ENCODE peak calls at places on chromosomes 6 and 20, in four cellular contexts. One of them, this sample, is unnamed.

GRCh38 chr6:30013296-30013922 is 47.7 kb upstream of the POLR1H start:
- DNase-seq in GM12878: no peak
- DNase-seq in IMR-90: no peak
- DNase-seq in K562: peak
- DNase-seq in this sample: no peak

GRCh38 chr6:81557811-81558210 is 194.7 kb downstream of the TENT5A start:
- DNase-seq in GM12878: no peak
- DNase-seq in IMR-90: no peak
- DNase-seq in K562: no peak
- DNase-seq in this sample: no peak

GRCh38 chr6:36788186-36788585 is 51.1 kb downstream of the CPNE5 start:
- DNase-seq in GM12878: no peak
- DNase-seq in IMR-90: no peak
- DNase-seq in K562: no peak
- DNase-seq in this sample: no peak

GRCh38 chr20:56781108-56781739 is 152.1 kb downstream of the TFAP2C start:
- DNase-seq in GM12878: no peak
- DNase-seq in IMR-90: no peak
- DNase-seq in K562: no peak
- DNase-seq in this sample: peak

GRCh38 chr6:112503210-112503609 is 156.1 kb downstream of the RFPL4B start:
- DNase-seq in GM12878: no peak
- DNase-seq in IMR-90: no peak
- DNase-seq in K562: no peak
- DNase-seq in this sample: no peak

GRCh38 chr6:119310486-119311036 is 39.0 kb downstream of the MAN1A1 start:
- DNase-seq in GM12878: no peak
- DNase-seq in IMR-90: peak
- DNase-seq in K562: no peak
- DNase-seq in this sample: no peak

GRCh38 chr20:16662462-16662861 is 67.4 kb upstream of the SNRPB2 start:
- DNase-seq in GM12878: no peak
- DNase-seq in IMR-90: no peak
- DNase-seq in K562: no peak
- DNase-seq in this sample: no peak

GRCh38 chr6:71527831-71528377 is 239.3 kb downstream of the OGFRL1 start:
- DNase-seq in GM12878: no peak
- DNase-seq in IMR-90: peak
- DNase-seq in K562: no peak
- DNase-seq in this sample: no peak

GRCh38 chr6:14441371-14441781 is 323.8 kb downstream of the CD83 start:
- DNase-seq in GM12878: no peak
- DNase-seq in IMR-90: peak
- DNase-seq in K562: no peak
- DNase-seq in this sample: no peak

GRCh38 chr6:106422551-106422950 is 62.0 kb downstream of the CRYBG1 start:
- DNase-seq in GM12878: no peak
- DNase-seq in IMR-90: no peak
- DNase-seq in K562: no peak
- DNase-seq in this sample: no peak

GRCh38 chr6:33419580-33420492 is at the start of gene SYNGAP1:
- DNase-seq in GM12878: no peak
- DNase-seq in IMR-90: peak
- DNase-seq in K562: no peak
- DNase-seq in this sample: no peak

GRCh38 chr6:24858154-24858801 is 59.6 kb upstream of the ARMH2 start:
- DNase-seq in GM12878: peak
- DNase-seq in IMR-90: no peak
- DNase-seq in K562: no peak
- DNase-seq in this sample: no peak

GRCh38 chr6:170110201-170111140 is 180.4 kb downstream of the DLL1 start:
- DNase-seq in GM12878: no peak
- DNase-seq in IMR-90: no peak
- DNase-seq in K562: no peak
- DNase-seq in this sample: no peak

GRCh38 chr20:17995967-17996819 is 27.4 kb downstream of the MGME1 start:
- DNase-seq in GM12878: no peak
- DNase-seq in IMR-90: peak
- DNase-seq in K562: peak
- DNase-seq in this sample: peak

GRCh38 chr20:10466325-10466724 is 31.2 kb downstream of the SLX4IP start:
- DNase-seq in GM12878: no peak
- DNase-seq in IMR-90: peak
- DNase-seq in K562: no peak
- DNase-seq in this sample: no peak

GRCh38 chr6:683742-684440 is 9.0 kb downstream of the EXOC2 start:
- DNase-seq in GM12878: no peak
- DNase-seq in IMR-90: peak
- DNase-seq in K562: peak
- DNase-seq in this sample: no peak

GRCh38 chr6:161091972-161092701 is 100.6 kb downstream of the MAP3K4 start:
- DNase-seq in GM12878: no peak
- DNase-seq in IMR-90: peak
- DNase-seq in K562: no peak
- DNase-seq in this sample: no peak

GRCh38 chr6:10099086-10099499 is 315.8 kb downstream of the TFAP2A start:
- DNase-seq in GM12878: no peak
- DNase-seq in IMR-90: no peak
- DNase-seq in K562: no peak
- DNase-seq in this sample: no peak

GRCh38 chr20:14245368-14245970 is 91.9 kb downstream of the FLRT3 start:
- DNase-seq in GM12878: no peak
- DNase-seq in IMR-90: peak
- DNase-seq in K562: no peak
- DNase-seq in this sample: no peak

GRCh38 chr20:53880108-53880641 is 190.2 kb downstream of the BCAS1 start:
- DNase-seq in GM12878: no peak
- DNase-seq in IMR-90: no peak
- DNase-seq in K562: no peak
- DNase-seq in this sample: no peak

GRCh38 chr20:53881362-53881761 is 189.0 kb downstream of the BCAS1 start:
- DNase-seq in GM12878: no peak
- DNase-seq in IMR-90: no peak
- DNase-seq in K562: no peak
- DNase-seq in this sample: no peak

GRCh38 chr20:53879048-53879684 is 191.2 kb downstream of the BCAS1 start:
- DNase-seq in GM12878: no peak
- DNase-seq in IMR-90: no peak
- DNase-seq in K562: no peak
- DNase-seq in this sample: no peak

GRCh38 chr20:53884859-53885654 is 185.3 kb downstream of the BCAS1 start:
- DNase-seq in GM12878: no peak
- DNase-seq in IMR-90: no peak
- DNase-seq in K562: no peak
- DNase-seq in this sample: no peak

DNA sequence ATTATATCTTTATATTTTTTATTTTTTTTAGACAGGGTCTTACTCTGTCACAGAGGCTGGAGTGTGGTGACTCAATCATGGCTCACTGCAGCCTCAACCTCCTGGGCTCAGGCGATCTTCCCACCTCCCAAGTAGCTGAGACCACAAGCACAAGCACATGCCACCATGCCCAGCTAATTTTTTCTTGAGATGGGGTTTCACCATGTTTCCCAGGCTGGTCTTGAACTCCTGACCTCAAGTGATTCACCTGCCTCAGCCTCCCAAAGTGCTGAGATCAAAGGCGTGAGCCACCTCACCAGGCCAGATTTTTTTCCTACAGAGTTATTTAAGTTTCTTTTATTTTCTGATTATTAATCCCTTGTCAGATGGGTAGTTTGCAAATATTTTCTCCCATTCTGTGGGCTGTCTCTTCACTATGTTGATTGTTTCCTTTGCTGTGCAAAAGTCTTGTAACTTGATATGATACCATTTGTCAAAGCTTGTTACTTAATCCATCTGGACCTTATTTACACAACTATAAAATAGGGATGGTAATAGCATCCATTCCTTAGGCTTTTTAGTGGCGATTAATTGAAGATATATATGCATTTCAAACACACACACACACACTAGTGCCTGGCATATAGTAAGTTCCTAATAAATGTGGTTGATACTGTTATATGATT is 187.2 kb downstream of the BCAS1 start:
- DNase-seq in GM12878: no peak
- DNase-seq in IMR-90: peak
- DNase-seq in K562: no peak
- DNase-seq in this sample: peak
- TF ChIP-seq ELK1 in GM12878: no peak
- TF ChIP-seq ELK1 in IMR-90: no peak
- TF ChIP-seq ELK1 in K562: no peak
- TF ChIP-seq ELK1 in this sample: no peak

GRCh38 chr6:16756660-16757270 is 4.5 kb downstream of the ATXN1 start:
- DNase-seq in GM12878: no peak
- DNase-seq in IMR-90: no peak
- DNase-seq in K562: no peak
- DNase-seq in this sample: no peak

GRCh38 chr6:16754274-16754673 is 7.0 kb downstream of the ATXN1 start:
- DNase-seq in GM12878: no peak
- DNase-seq in IMR-90: no peak
- DNase-seq in K562: no peak
- DNase-seq in this sample: no peak

GRCh38 chr6:16757332-16757731 is 3.9 kb downstream of the ATXN1 start:
- DNase-seq in GM12878: no peak
- DNase-seq in IMR-90: no peak
- DNase-seq in K562: no peak
- DNase-seq in this sample: no peak

GRCh38 chr6:16755544-16755943 is 5.7 kb downstream of the ATXN1 start:
- DNase-seq in GM12878: no peak
- DNase-seq in IMR-90: no peak
- DNase-seq in K562: no peak
- DNase-seq in this sample: no peak

GRCh38 chr6:16754864-16755263 is 6.4 kb downstream of the ATXN1 start:
- DNase-seq in GM12878: no peak
- DNase-seq in IMR-90: no peak
- DNase-seq in K562: no peak
- DNase-seq in this sample: no peak
- TF ChIP-seq ELK1 in GM12878: no peak
- TF ChIP-seq ELK1 in IMR-90: no peak
- TF ChIP-seq ELK1 in K562: no peak
- TF ChIP-seq ELK1 in this sample: no peak

GRCh38 chr20:25076201-25076600 is 5.7 kb downstream of the VSX1 start:
- DNase-seq in GM12878: no peak
- DNase-seq in IMR-90: no peak
- DNase-seq in K562: no peak
- DNase-seq in this sample: no peak
- TF ChIP-seq ELK1 in GM12878: no peak
- TF ChIP-seq ELK1 in IMR-90: no peak
- TF ChIP-seq ELK1 in K562: no peak
- TF ChIP-seq ELK1 in this sample: no peak

GRCh38 chr6:44008821-44009370 is 118.4 kb downstream of the MRPL14 start:
- DNase-seq in GM12878: no peak
- DNase-seq in IMR-90: no peak
- DNase-seq in K562: no peak
- DNase-seq in this sample: no peak

GRCh38 chr6:44010411-44011349 is 116.6 kb downstream of the MRPL14 start:
- DNase-seq in GM12878: no peak
- DNase-seq in IMR-90: peak
- DNase-seq in K562: no peak
- DNase-seq in this sample: no peak

GRCh38 chr6:44007818-44008660 is 119.2 kb downstream of the MRPL14 start:
- DNase-seq in GM12878: no peak
- DNase-seq in IMR-90: no peak
- DNase-seq in K562: no peak
- DNase-seq in this sample: no peak

GRCh38 chr6:44011350-44011925 is 115.8 kb downstream of the MRPL14 start:
- DNase-seq in GM12878: no peak
- DNase-seq in IMR-90: no peak
- DNase-seq in K562: no peak
- DNase-seq in this sample: no peak

GRCh38 chr6:44009425-44010321 is 117.6 kb downstream of the MRPL14 start:
- DNase-seq in GM12878: no peak
- DNase-seq in IMR-90: peak
- DNase-seq in K562: no peak
- DNase-seq in this sample: no peak
- TF ChIP-seq ELK1 in GM12878: no peak
- TF ChIP-seq ELK1 in IMR-90: no peak
- TF ChIP-seq ELK1 in K562: no peak
- TF ChIP-seq ELK1 in this sample: no peak

GRCh38 chr6:7675353-7675945 is 50.5 kb upstream of the BMP6 start:
- DNase-seq in GM12878: no peak
- DNase-seq in IMR-90: no peak
- DNase-seq in K562: peak
- DNase-seq in this sample: no peak
- TF ChIP-seq ELK1 in GM12878: no peak
- TF ChIP-seq ELK1 in IMR-90: no peak
- TF ChIP-seq ELK1 in K562: no peak
- TF ChIP-seq ELK1 in this sample: no peak